ENCODE peak calls at places on chromosome 21, in seven cellular contexts. Q is mesenchymal stem cell, H is keratinocyte, N is heart right ventricle, J is K562, V is MM.1S, I is Peyer's patch. D is an unnamed sample.

GRCh38 chr21:31580866-31581276 is 78.6 kb upstream of the SOD1 start:
- DNase-seq in Q (peak; percentile 62), H (peak; percentile 15), N (peak; percentile 62), J (peak; percentile 71), V (peak; percentile 88), I (peak; percentile 59), D (peak; percentile 72)

GRCh38 chr21:46555678-46556077 is 49.2 kb downstream of the S100B start:
- DNase-seq in Q (no peak), H (no peak), N (no peak), J (no peak), V (no peak), I (no peak), D (no peak)

GRCh38 chr21:27365394-27365793 is 398.5 kb upstream of the ADAMTS5 start:
- DNase-seq in Q (no peak), H (no peak), N (no peak), J (no peak), V (no peak), I (no peak), D (no peak)

GRCh38 chr21:27380303-27380702 is 413.4 kb upstream of the ADAMTS5 start:
- DNase-seq in Q (no peak), H (no peak), N (no peak), J (no peak), V (no peak), I (no peak), D (no peak)

GRCh38 chr21:43328171-43328570 is 98.8 kb downstream of the SIK1 start:
- DNase-seq in Q (peak; percentile 16), H (no peak), N (no peak), J (no peak), V (no peak), I (no peak), D (no peak)

GRCh38 chr21:39137248-39138186 is 45.7 kb downstream of the PSMG1 start:
- DNase-seq in Q (peak; percentile 50), H (no peak), N (no peak), J (no peak), V (no peak), I (no peak), D (no peak)

GRCh38 chr21:39669485-39669884 is 56.7 kb downstream of the B3GALT5 start:
- DNase-seq in Q (no peak), H (no peak), N (no peak), J (no peak), V (no peak), I (no peak), D (no peak)

GRCh38 chr21:31136891-31137290 is 98.6 kb upstream of the KRTAP19-8 start:
- DNase-seq in Q (peak; percentile 17), H (no peak), N (no peak), J (no peak), V (no peak), I (no peak), D (no peak)

GRCh38 chr21:32001390-32001789 is 128.6 kb downstream of the HUNK start:
- DNase-seq in Q (no peak), H (no peak), N (no peak), J (no peak), V (no peak), I (no peak), D (no peak)

GRCh38 chr21:29449306-29449940 is 150.7 kb downstream of the BACH1 start:
- DNase-seq in Q (no peak), H (no peak), N (no peak), J (no peak), V (no peak), I (no peak), D (no peak)

GRCh38 chr21:39118604-39119215 is 64.5 kb downstream of the PSMG1 start:
- DNase-seq in Q (no peak), H (no peak), N (no peak), J (no peak), V (no peak), I (no peak), D (no peak)

GRCh38 chr21:41780337-41781046 is 13.6 kb upstream of the RIPK4 start:
- DNase-seq in Q (no peak), H (no peak), N (no peak), J (no peak), V (no peak), I (no peak), D (no peak)

GRCh38 chr21:39666681-39667315 is 54.1 kb downstream of the B3GALT5 start:
- DNase-seq in Q (no peak), H (no peak), N (no peak), J (no peak), V (no peak), I (no peak), D (no peak)

GRCh38 chr21:45855248-45855801 is 126.2 kb upstream of the COL6A1 start:
- DNase-seq in Q (no peak), H (no peak), N (no peak), J (no peak), V (no peak), I (no peak), D (no peak)

GRCh38 chr21:40176732-40177131 is 309.5 kb downstream of the PCP4 start:
- DNase-seq in Q (no peak), H (no peak), N (no peak), J (no peak), V (peak; percentile 85), I (no peak), D (no peak)

GRCh38 chr21:39452965-39453332 is 1.2 kb downstream of the SH3BGR start:
- DNase-seq in Q (no peak), H (no peak), N (no peak), J (no peak), V (no peak), I (no peak), D (no peak)

GRCh38 chr21:31115249-31115648 is 77.0 kb upstream of the KRTAP19-8 start:
- DNase-seq in Q (no peak), H (no peak), N (no peak), J (no peak), V (no peak), I (no peak), D (no peak)

GRCh38 chr21:17775431-17776126 is 43.6 kb downstream of the C21orf91 start:
- DNase-seq in Q (no peak), H (no peak), N (no peak), J (no peak), V (no peak), I (peak; percentile 55), D (peak; percentile 48)

GRCh38 chr21:16992448-16992847 is 520.4 kb upstream of the CXADR start:
- DNase-seq in Q (no peak), H (no peak), N (no peak), J (peak; percentile 6), V (no peak), I (no peak), D (no peak)

GRCh38 chr21:37862536-37862935 is 53.7 kb downstream of the KCNJ6 start:
- DNase-seq in Q (peak; percentile 79), H (no peak), N (peak; percentile 22), J (no peak), V (no peak), I (no peak), D (no peak)

GRCh38 chr21:16589046-16589445 is 859.3 kb downstream of the USP25 start:
- DNase-seq in Q (no peak), H (no peak), N (no peak), J (no peak), V (no peak), I (no peak), D (no peak)

GRCh38 chr21:15283138-15283537 is 218.3 kb upstream of the NRIP1 start:
- DNase-seq in Q (no peak), H (no peak), N (no peak), J (no peak), V (no peak), I (no peak), D (no peak)
- H3K27me3 ChIP-seq in Q (no peaks in the 10 kb centered on the region), H (no peaks in the 10 kb centered on the region), N (no peaks in the 10 kb centered on the region), J (no peaks in the 10 kb centered on the region), V (no peaks in the 10 kb centered on the region), I (no peaks in the 10 kb centered on the region), D (no peaks in the 10 kb centered on the region)

GRCh38 chr21:33126569-33126968 is 56.6 kb downstream of the OLIG1 start:
- DNase-seq in Q (no peak), H (no peak), N (no peak), J (no peak), V (no peak), I (no peak), D (no peak)
- H3K27me3 ChIP-seq in Q (peaks cover 49% of the 10 kb centered on the region), H (no peaks in the 10 kb centered on the region), N (no peaks in the 10 kb centered on the region), J (peaks cover 43% of the 10 kb centered on the region), V (no peaks in the 10 kb centered on the region), I (no peaks in the 10 kb centered on the region), D (peaks cover 11% of the 10 kb centered on the region)

GRCh38 chr21:44498280-44498964 is 41.6 kb downstream of the KRTAP10-1 start:
- DNase-seq in Q (no peak), H (no peak), N (no peak), J (no peak), V (no peak), I (no peak), D (no peak)
- H3K27me3 ChIP-seq in Q (peaks cover 25% of the 10 kb centered on the region), H (peaks cover 8% of the 10 kb centered on the region), N (no peaks in the 10 kb centered on the region), J (peaks cover 95% of the 10 kb centered on the region), V (peaks cover 100% of the 10 kb centered on the region), I (no peaks in the 10 kb centered on the region), D (peaks cover 26% of the 10 kb centered on the region)

GRCh38 chr21:35046880-35047229 is 2.2 kb downstream of the RUNX1 start:
- DNase-seq in Q (no peak), H (no peak), N (no peak), J (no peak), V (no peak), I (no peak), D (no peak)

GRCh38 chr21:35044770-35045538 is 4.1 kb downstream of the RUNX1 start:
- DNase-seq in Q (no peak), H (no peak), N (no peak), J (no peak), V (no peak), I (no peak), D (no peak)

GRCh38 chr21:35048183-35048601 is 910 bp downstream of the RUNX1 start:
- DNase-seq in Q (peak; percentile 81), H (no peak), N (no peak), J (no peak), V (peak; percentile 66), I (peak; percentile 46), D (peak; percentile 67)

GRCh38 chr21:35045539-35046222 is 3.4 kb downstream of the RUNX1 start:
- DNase-seq in Q (no peak), H (no peak), N (no peak), J (no peak), V (no peak), I (no peak), D (no peak)

GRCh38 chr21:35046223-35046690 is 2.8 kb downstream of the RUNX1 start:
- DNase-seq in Q (no peak), H (no peak), N (no peak), J (no peak), V (no peak), I (no peak), D (no peak)
- H3K27me3 ChIP-seq in Q (no peaks in the 10 kb centered on the region), H (no peaks in the 10 kb centered on the region), N (no peaks in the 10 kb centered on the region), J (no peaks in the 10 kb centered on the region), V (peaks cover 24% of the 10 kb centered on the region), I (no peaks in the 10 kb centered on the region), D (no peaks in the 10 kb centered on the region)

DNA sequence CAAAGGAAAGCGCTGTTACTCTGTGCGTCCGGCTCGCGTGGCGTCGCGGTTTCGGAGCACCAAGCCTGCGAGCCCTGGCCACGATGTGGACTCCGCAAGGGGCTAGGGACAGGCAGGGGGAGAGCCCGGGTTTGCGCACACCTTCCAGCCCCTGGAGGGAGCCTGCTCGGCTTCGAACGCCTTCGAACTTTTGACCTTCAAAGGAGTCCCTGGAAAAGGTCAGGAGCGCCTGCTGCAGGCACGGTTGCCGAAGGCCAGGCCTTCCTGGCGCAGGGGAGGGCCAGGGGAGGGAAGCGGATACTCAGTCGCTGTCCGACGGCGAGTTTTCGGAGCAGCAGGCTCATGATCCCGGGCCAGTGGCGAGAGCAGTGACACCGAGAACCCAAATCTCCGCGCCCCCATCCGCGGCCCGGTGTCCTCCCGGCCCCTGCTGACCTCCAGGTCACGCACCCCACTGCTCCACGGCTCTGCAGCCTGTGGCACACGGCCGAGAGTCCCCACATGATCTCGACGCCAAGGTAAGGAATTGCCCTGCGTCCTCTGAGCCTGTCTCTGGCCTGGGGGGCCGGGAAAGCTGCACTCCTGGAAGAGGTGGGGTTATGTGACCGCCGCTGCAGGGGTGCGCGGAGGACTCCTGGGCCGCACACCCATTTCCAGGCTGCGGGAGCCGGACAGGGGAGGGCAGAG is 1.3 kb upstream of the SIM2 start:
- DNase-seq in Q (no peak), H (no peak), N (no peak), J (no peak), V (no peak), I (no peak), D (no peak)
- H3K27me3 ChIP-seq in Q (peaks cover 97% of the 10 kb centered on the region), H (peaks cover 99% of the 10 kb centered on the region), N (peaks cover 93% of the 10 kb centered on the region), J (peaks cover 95% of the 10 kb centered on the region), V (peaks cover 89% of the 10 kb centered on the region), I (no peaks in the 10 kb centered on the region), D (peaks cover 100% of the 10 kb centered on the region)

D was measured in lower lobe of right lung.